ENCODE peak calls at places on chromosomes 12 and 14, in seven cellular contexts. Z is astrocyte of the spinal cord, N is astrocyte, H is psoas muscle, R is left lung, W is mucosa of descending colon, I is endothelial cell. J is an unnamed sample.

GRCh38 chr12:106871477-106871876 is 84.2 kb upstream of the TMEM263 start:
- DNase-seq in H (no peak), R (no peak), Z (no peak), W (no peak), I (no peak), N (peak), J (no peak)

GRCh38 chr14:93017898-93018297 is 94.9 kb downstream of the CHGA start:
- DNase-seq in W (no peak), Z (no peak), R (no peak), H (no peak), I (no peak), N (no peak), J (no peak)

GRCh38 chr12:110135012-110135411 is 10.9 kb downstream of the IFT81 start:
- DNase-seq in H (no peak), W (no peak), Z (peak), N (peak), I (no peak), R (no peak), J (no peak)

GRCh38 chr12:20520572-20520971 is 152.2 kb downstream of the PDE3A start:
- DNase-seq in W (no peak), Z (no peak), N (no peak), H (no peak), I (no peak), R (no peak), J (no peak)

GRCh38 chr14:67908061-67908767 is 88.6 kb downstream of the RAD51B start:
- DNase-seq in I (no peak), W (no peak), Z (no peak), N (peak), R (no peak), H (no peak), J (peak)

GRCh38 chr12:12028668-12029402 is 41.9 kb upstream of the BCL2L14 start:
- DNase-seq in R (no peak), N (no peak), Z (no peak), I (no peak), W (no peak), H (no peak), J (no peak)

GRCh38 chr14:43735926-43736325 is 771.2 kb downstream of the FSCB start:
- DNase-seq in H (no peak), N (no peak), I (no peak), R (no peak), Z (no peak), W (no peak), J (no peak)

GRCh38 chr12:82426081-82426480 is 67.8 kb downstream of the METTL25 start:
- DNase-seq in Z (no peak), W (peak), R (no peak), N (no peak), H (no peak), I (no peak), J (no peak)

GRCh38 chr14:78611031-78611430 is 440.9 kb downstream of the NRXN3 start:
- DNase-seq in Z (no peak), I (no peak), N (no peak), W (no peak), R (no peak), H (no peak), J (no peak)

GRCh38 chr12:101021911-101022388 is 188.1 kb downstream of the SLC5A8 start:
- DNase-seq in H (no peak), W (no peak), N (peak), R (no peak), Z (peak), I (no peak), J (peak)

GRCh38 chr12:12398026-12398859 is 41.4 kb downstream of the BORCS5 start:
- DNase-seq in W (no peak), H (peak), I (no peak), N (peak), Z (peak), R (peak), J (peak)

GRCh38 chr12:86283607-86284006 is 27.4 kb upstream of the MGAT4C start:
- DNase-seq in Z (no peak), R (no peak), N (no peak), I (no peak), H (no peak), W (no peak), J (no peak)

GRCh38 chr14:70148911-70149675 is 39.7 kb downstream of the SLC8A3 start:
- DNase-seq in W (no peak), H (peak), Z (no peak), N (no peak), R (no peak), I (no peak), J (peak)

GRCh38 chr14:105525861-105526780 is at the start of gene TMEM121:
- DNase-seq in I (peak), H (peak), Z (no peak), W (no peak), N (no peak), R (no peak), J (no peak)

GRCh38 chr12:108614639-108615038 is 16.8 kb upstream of the TMEM119 start:
- DNase-seq in W (no peak), I (no peak), N (no peak), R (no peak), H (no peak), Z (no peak), J (no peak)

GRCh38 chr12:54993181-54993835 is 8.7 kb upstream of the TESPA1 start:
- DNase-seq in R (no peak), H (no peak), I (peak), W (peak), Z (peak), N (peak), J (peak)

GRCh38 chr12:87234898-87235297 is 794.3 kb downstream of the C12orf50 start:
- DNase-seq in I (no peak), Z (no peak), W (no peak), N (no peak), H (no peak), R (no peak), J (no peak)

DNA sequence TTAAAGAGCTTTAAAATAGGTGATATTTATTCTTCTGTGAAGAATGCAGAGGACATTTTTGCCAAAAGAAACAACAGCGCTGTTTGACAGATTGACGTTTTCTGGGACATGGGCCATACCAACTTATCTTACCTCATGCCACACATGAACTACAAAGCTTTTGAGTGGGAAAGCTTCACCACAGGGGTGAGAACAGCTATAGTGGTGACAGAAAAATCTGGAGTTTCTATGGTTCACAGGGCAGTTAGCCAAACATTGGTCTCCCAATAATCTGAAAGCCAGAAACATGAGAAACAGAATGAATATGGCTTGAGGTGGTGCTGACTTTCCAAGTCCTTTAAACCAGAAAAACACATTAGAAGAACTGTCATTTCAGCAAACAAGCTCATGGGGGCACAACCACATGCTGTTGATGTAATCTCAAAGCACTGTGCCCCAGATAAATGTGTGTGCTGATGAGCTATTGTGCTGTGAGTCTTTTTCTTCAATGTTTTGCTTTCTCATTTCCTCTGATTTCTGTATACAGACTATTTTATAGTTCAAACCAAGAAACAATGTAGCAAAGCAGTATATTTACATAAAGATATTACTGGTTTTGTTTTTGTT is 905.4 kb downstream of the SLC16A7 start:
- DNase-seq in Z (peak), I (no peak), W (no peak), H (no peak), N (peak), R (no peak), J (peak)
- TF ChIP-seq CTCF in Z (peak), I (no peak), W (no peak), H (no peak), N (peak), R (no peak), J (peak)

GRCh38 chr12:104372721-104373335 is 69.3 kb downstream of the EID3 start:
- DNase-seq in Z (no peak), W (no peak), R (no peak), H (no peak), I (no peak), N (no peak), J (no peak)
- TF ChIP-seq CTCF in Z (no peak), W (no peak), R (no peak), H (no peak), I (no peak), N (no peak), J (no peak)

GRCh38 chr12:69570000-69570516 is 15.2 kb upstream of the CCT2 start:
- DNase-seq in N (peak), Z (peak), R (no peak), W (no peak), I (no peak), H (no peak), J (peak)

GRCh38 chr12:69569236-69569635 is 16.0 kb upstream of the CCT2 start:
- DNase-seq in Z (peak), I (no peak), R (no peak), N (peak), W (no peak), H (no peak), J (peak)

GRCh38 chr12:69575346-69575745 is 9.9 kb upstream of the CCT2 start:
- DNase-seq in I (no peak), W (no peak), N (no peak), R (no peak), H (no peak), Z (no peak), J (no peak)

GRCh38 chr12:69566603-69567002 is 18.7 kb upstream of the CCT2 start:
- DNase-seq in Z (no peak), N (no peak), H (no peak), W (no peak), R (no peak), I (no peak), J (no peak)

GRCh38 chr12:69570545-69571399 is 14.5 kb upstream of the CCT2 start:
- DNase-seq in W (peak), Z (peak), N (peak), I (peak), R (no peak), H (no peak), J (peak)
- TF ChIP-seq CTCF in W (peak), Z (peak), N (peak), I (peak), R (peak), H (peak), J (peak)

DNA sequence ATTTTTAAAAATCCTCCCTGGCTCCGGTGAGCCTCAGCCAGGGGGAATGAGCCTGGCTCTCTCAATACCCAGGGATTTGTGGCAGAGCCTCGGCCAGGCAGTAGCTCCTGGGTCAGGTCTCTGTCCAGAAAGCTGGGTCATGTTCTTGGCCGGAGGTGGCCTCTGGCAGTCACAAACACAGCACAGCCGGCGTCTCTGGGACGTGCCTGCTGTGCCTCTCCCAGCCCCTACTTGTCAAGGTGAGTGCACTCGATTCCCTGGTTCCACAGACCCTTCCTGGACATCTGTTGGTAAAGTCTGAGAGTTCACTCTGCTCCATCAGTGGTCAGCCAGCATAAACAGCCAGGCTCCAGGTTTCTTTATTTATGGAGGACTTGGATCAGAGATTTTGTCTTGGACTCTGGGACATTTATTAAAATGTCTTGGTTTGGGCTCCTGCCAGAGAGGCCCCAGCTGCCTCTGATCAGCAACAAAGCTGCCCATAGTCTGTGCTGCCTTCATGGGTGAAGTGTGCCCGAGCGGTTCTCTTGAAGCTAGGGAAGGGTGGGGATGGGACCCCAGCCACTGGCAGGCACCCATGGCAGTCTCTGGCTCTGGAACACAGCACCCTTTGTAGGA is 56.7 kb downstream of the DGLUCY start:
- DNase-seq in I (no peak), Z (peak), W (no peak), N (peak), R (no peak), H (peak), J (no peak)
- TF ChIP-seq CTCF in I (no peak), Z (no peak), W (no peak), N (no peak), R (no peak), H (no peak), J (no peak)

GRCh38 chr12:113462117-113462774 is 9.4 kb downstream of the LHX5 start:
- DNase-seq in H (peak), W (peak), R (peak), N (peak), Z (peak), I (peak), J (peak)

GRCh38 chr12:113463746-113464743 is 7.6 kb downstream of the LHX5 start:
- DNase-seq in W (no peak), N (no peak), Z (no peak), R (no peak), I (no peak), H (no peak), J (no peak)

GRCh38 chr12:113462880-113463745 is 8.6 kb downstream of the LHX5 start:
- DNase-seq in Z (no peak), H (no peak), N (no peak), R (no peak), W (no peak), I (peak), J (no peak)

GRCh38 chr12:113459981-113460380 is 11.7 kb downstream of the LHX5 start:
- DNase-seq in I (no peak), N (no peak), H (no peak), Z (no peak), W (no peak), R (no peak), J (no peak)

GRCh38 chr12:113461666-113462065 is 10.0 kb downstream of the LHX5 start:
- DNase-seq in N (no peak), H (no peak), R (no peak), Z (no peak), I (no peak), W (no peak), J (peak)
- TF ChIP-seq CTCF in N (peak), H (no peak), R (no peak), Z (peak), I (peak), W (no peak), J (peak)

DNA sequence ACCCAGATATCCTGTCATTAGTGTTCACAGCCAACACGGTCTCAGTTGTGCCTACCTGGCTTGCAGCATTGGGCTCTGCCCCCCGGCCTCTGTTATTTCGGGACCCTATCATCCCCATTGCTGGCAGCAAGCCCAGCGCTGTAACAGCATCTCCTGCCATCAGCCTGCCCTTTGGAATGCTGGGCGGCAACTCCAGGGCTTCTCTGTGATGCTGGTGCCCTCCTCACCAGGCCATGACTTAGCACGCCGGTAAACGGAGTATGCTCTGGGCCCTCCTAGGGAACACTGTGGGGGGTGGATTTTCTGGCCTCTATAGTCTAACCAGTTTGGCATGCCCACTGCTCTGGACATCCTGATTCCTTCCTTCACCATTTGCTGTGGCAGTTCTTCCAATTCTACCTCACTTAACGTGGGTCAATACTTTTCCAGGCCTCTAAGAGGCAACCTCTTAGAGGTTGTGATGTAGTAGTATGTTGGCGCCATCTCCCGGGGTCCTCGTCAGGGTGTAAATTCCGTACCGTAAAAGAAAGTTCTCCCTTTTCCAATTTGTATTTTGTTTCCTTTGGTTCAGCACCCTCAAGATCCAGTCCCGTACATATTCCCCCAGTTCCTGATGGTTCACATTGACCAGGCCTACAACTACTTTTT is 80.0 kb downstream of the SINHCAF start:
- DNase-seq in N (no peak), I (no peak), Z (no peak), H (no peak), R (no peak), W (no peak), J (no peak)
- TF ChIP-seq CTCF in N (peak), I (no peak), Z (no peak), H (no peak), R (no peak), W (no peak), J (no peak)

DNA sequence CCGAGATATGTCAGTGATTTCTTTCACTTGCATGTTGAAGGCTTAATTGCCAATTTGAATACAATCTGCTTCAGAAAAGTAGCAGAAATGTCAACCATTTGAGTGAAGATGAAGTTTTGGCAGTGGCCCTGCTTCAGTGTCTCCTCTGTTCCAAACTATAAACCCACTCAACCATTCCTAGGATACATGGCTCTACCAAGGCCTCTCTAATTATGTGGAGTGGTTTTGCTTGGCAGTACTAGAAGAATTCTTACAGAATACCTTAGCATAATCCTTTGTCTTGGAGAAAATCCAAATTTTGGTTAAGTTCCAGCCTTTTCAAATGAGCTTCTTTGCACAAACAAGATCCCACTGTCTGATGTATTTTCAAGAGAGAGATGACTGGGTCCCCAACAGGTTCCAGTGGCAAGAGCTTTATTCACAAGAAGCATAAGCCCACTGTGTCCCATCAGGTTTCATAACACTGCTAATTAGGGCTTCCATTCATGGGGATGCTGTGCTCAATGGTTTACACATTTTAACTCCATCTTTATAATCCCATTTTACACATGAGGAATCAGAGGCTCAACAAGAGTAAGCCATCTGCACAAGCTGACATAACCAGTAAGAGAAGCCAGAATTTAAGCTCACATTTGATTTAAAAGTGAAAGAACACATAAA is 234.5 kb downstream of the IPO8 start:
- DNase-seq in I (no peak), N (peak), W (no peak), H (no peak), R (no peak), Z (no peak), J (no peak)
- TF ChIP-seq CTCF in I (no peak), N (no peak), W (no peak), H (no peak), R (no peak), Z (no peak), J (no peak)

GRCh38 chr14:73785336-73785833 is 66.2 kb upstream of the PTGR2 start:
- DNase-seq in N (peak), R (peak), W (peak), H (no peak), Z (peak), I (peak), J (no peak)

GRCh38 chr14:73786632-73786941 is 65.0 kb upstream of the PTGR2 start:
- DNase-seq in N (no peak), H (peak), Z (peak), I (peak), W (peak), R (peak), J (peak)

GRCh38 chr14:73784988-73785313 is 66.7 kb upstream of the PTGR2 start:
- DNase-seq in R (no peak), I (no peak), H (no peak), W (no peak), N (no peak), Z (no peak), J (no peak)

GRCh38 chr14:73786942-73787759 is 64.5 kb upstream of the PTGR2 start:
- DNase-seq in H (peak), N (no peak), W (peak), Z (peak), I (peak), R (peak), J (peak)

GRCh38 chr14:73785834-73786631 is 65.6 kb upstream of the PTGR2 start:
- DNase-seq in N (peak), Z (peak), W (peak), R (peak), H (peak), I (peak), J (peak)
- TF ChIP-seq CTCF in N (no peak), Z (peak), W (no peak), R (peak), H (peak), I (no peak), J (no peak)

GRCh38 chr12:122064780-122065588 is 13.6 kb upstream of the MLXIP start:
- DNase-seq in Z (peak), I (peak), N (peak), R (peak), H (peak), W (peak), J (peak)
- TF ChIP-seq CTCF in Z (no peak), I (no peak), N (no peak), R (no peak), H (no peak), W (no peak), J (no peak)

J was measured in MCF 10A.